ENCODE peak calls at places on chromosomes 5 and 9, in four cellular contexts. Y is COR-L47, P is RKO, R is NCI-H1436. B is an unnamed sample.

GRCh38 chr9:85703398-85703797 is 38.4 kb downstream of the AGTPBP1 start:
- DNase-seq in Y (no peak), R (no peak), P (no peak), B (no peak)

GRCh38 chr5:124743534-124744169 is 2.8 kb downstream of the ZNF608 start:
- DNase-seq in P (no peak), R (no peak), Y (no peak), B (peak; percentile 75)

GRCh38 chr5:140038373-140038957 is 4.6 kb downstream of the NRG2 start:
- DNase-seq in R (no peak), Y (peak; percentile 42), P (no peak), B (peak; percentile 33)

GRCh38 chr5:142841511-142842255 is 71.5 kb downstream of the ARHGAP26 start:
- DNase-seq in P (no peak), R (no peak), Y (no peak), B (no peak)

GRCh38 chr9:70923941-70924340 is 197.5 kb downstream of the TRPM3 start:
- DNase-seq in Y (no peak), R (no peak), P (no peak), B (no peak)

GRCh38 chr5:139391570-139392323 is 2.0 kb upstream of the MZB1 start:
- DNase-seq in P (peak; percentile 89), R (no peak), Y (no peak), B (peak; percentile 90)

GRCh38 chr9:135923508-135923907 is 16.2 kb upstream of the CAMSAP1 start:
- DNase-seq in R (no peak), P (no peak), Y (no peak), B (no peak)

GRCh38 chr5:7671420-7671819 is 179.5 kb downstream of the CFAP90 start:
- DNase-seq in P (no peak), R (no peak), Y (no peak), B (no peak)

GRCh38 chr9:135983745-135984710 is 22.9 kb upstream of the UBAC1 start:
- DNase-seq in Y (no peak), R (no peak), P (no peak), B (no peak)

GRCh38 chr5:135551593-135552447 is 16.1 kb upstream of the NEUROG1 start:
- DNase-seq in Y (peak; percentile 72), R (peak; percentile 64), P (peak; percentile 67), B (peak; percentile 79)

GRCh38 chr9:419571-420156 is 205.0 kb downstream of the DOCK8 start:
- DNase-seq in R (no peak), Y (no peak), P (no peak), B (peak; percentile 20)

GRCh38 chr9:114008667-114009410 is 69.3 kb downstream of the AMBP start:
- DNase-seq in R (no peak), P (no peak), Y (no peak), B (no peak)

GRCh38 chr5:83911367-83911919 is 190.8 kb upstream of the HAPLN1 start:
- DNase-seq in R (no peak), Y (peak; percentile 37), P (no peak), B (no peak)

GRCh38 chr9:108850293-108850897 is 5.4 kb downstream of the ACTL7B start:
- DNase-seq in Y (peak; percentile 32), R (peak; percentile 11), P (peak; percentile 53), B (peak; percentile 35)

GRCh38 chr5:154831451-154831850 is 19.0 kb downstream of the FAXDC2 start:
- DNase-seq in Y (no peak), R (no peak), P (no peak), B (no peak)

GRCh38 chr5:146818790-146819189 is 59.8 kb downstream of the PPP2R2B start:
- DNase-seq in R (no peak), Y (no peak), P (no peak), B (no peak)

GRCh38 chr5:94388773-94389514 is 229.5 kb downstream of the KIAA0825 start:
- DNase-seq in R (no peak), P (no peak), Y (no peak), B (no peak)

B was measured in SW480.